ENCODE peak calls at places on chromosomes 6 and 20, in four cellular contexts. One of them, this sample, is unnamed.

GRCh38 chr6:168607272-168608112 is 166.5 kb downstream of the SMOC2 start:
- DNase-seq in endothelial cell of umbilical vein: no peak
- DNase-seq in K562: no peak
- DNase-seq in GM12878: no peak
- DNase-seq in this sample: no peak

GRCh38 chr6:113277111-113277510 is 580.0 kb upstream of the MARCKS start:
- DNase-seq in endothelial cell of umbilical vein: peak; percentile 47
- DNase-seq in K562: no peak
- DNase-seq in GM12878: no peak
- DNase-seq in this sample: no peak

GRCh38 chr20:44990425-44990824 is 24.1 kb downstream of the STK4 start:
- DNase-seq in endothelial cell of umbilical vein: no peak
- DNase-seq in K562: no peak
- DNase-seq in GM12878: no peak
- DNase-seq in this sample: no peak

GRCh38 chr6:35468980-35469710 is 944 bp downstream of the RPL10A start:
- DNase-seq in endothelial cell of umbilical vein: no peak
- DNase-seq in K562: peak; percentile 34
- DNase-seq in GM12878: no peak
- DNase-seq in this sample: no peak

GRCh38 chr6:19851273-19852089 is 14.3 kb downstream of the ID4 start:
- DNase-seq in endothelial cell of umbilical vein: peak; percentile 31
- DNase-seq in K562: peak; percentile 45
- DNase-seq in GM12878: no peak
- DNase-seq in this sample: peak; percentile 84

GRCh38 chr6:2861071-2861821 is 19.6 kb upstream of the SERPINB1 start:
- DNase-seq in endothelial cell of umbilical vein: no peak
- DNase-seq in K562: peak; percentile 46
- DNase-seq in GM12878: no peak
- DNase-seq in this sample: no peak

GRCh38 chr6:5208491-5208890 is 52.3 kb downstream of the LYRM4 start:
- DNase-seq in endothelial cell of umbilical vein: peak; percentile 26
- DNase-seq in K562: no peak
- DNase-seq in GM12878: no peak
- DNase-seq in this sample: peak; percentile 50

GRCh38 chr6:41122373-41122772 is 31.8 kb downstream of the TREML1 start:
- DNase-seq in endothelial cell of umbilical vein: no peak
- DNase-seq in K562: no peak
- DNase-seq in GM12878: no peak
- DNase-seq in this sample: peak; percentile 57

GRCh38 chr20:19817017-19817416 is 59.0 kb downstream of the RIN2 start:
- DNase-seq in endothelial cell of umbilical vein: peak; percentile 99
- DNase-seq in K562: no peak
- DNase-seq in GM12878: no peak
- DNase-seq in this sample: peak; percentile 98

GRCh38 chr6:70956451-70957283 is at the start of gene B3GAT2:
- DNase-seq in endothelial cell of umbilical vein: peak; percentile 23
- DNase-seq in K562: no peak
- DNase-seq in GM12878: no peak
- DNase-seq in this sample: peak; percentile 3

GRCh38 chr6:203663-204062 is 88.6 kb upstream of the DUSP22 start:
- DNase-seq in endothelial cell of umbilical vein: no peak
- DNase-seq in K562: no peak
- DNase-seq in GM12878: no peak
- DNase-seq in this sample: no peak

GRCh38 chr6:108274546-108274945 is 13.7 kb upstream of the SNX3 start:
- DNase-seq in endothelial cell of umbilical vein: no peak
- DNase-seq in K562: no peak
- DNase-seq in GM12878: no peak
- DNase-seq in this sample: no peak

GRCh38 chr6:77551135-77551534 is 87.8 kb upstream of the HTR1B start:
- DNase-seq in endothelial cell of umbilical vein: no peak
- DNase-seq in K562: no peak
- DNase-seq in GM12878: no peak
- DNase-seq in this sample: no peak

GRCh38 chr6:167921831-167922230 is 75.6 kb upstream of the KIF25 start:
- DNase-seq in endothelial cell of umbilical vein: no peak
- DNase-seq in K562: no peak
- DNase-seq in GM12878: no peak
- DNase-seq in this sample: no peak

GRCh38 chr6:16785496-16785895 is 24.2 kb upstream of the ATXN1 start:
- DNase-seq in endothelial cell of umbilical vein: no peak
- DNase-seq in K562: no peak
- DNase-seq in GM12878: no peak
- DNase-seq in this sample: no peak

GRCh38 chr6:122548281-122548680 is 61.9 kb upstream of the PKIB start:
- DNase-seq in endothelial cell of umbilical vein: no peak
- DNase-seq in K562: no peak
- DNase-seq in GM12878: no peak
- DNase-seq in this sample: no peak

GRCh38 chr6:5125152-5126006 is 40.2 kb downstream of the PPP1R3G start:
- DNase-seq in endothelial cell of umbilical vein: no peak
- DNase-seq in K562: peak; percentile 51
- DNase-seq in GM12878: no peak
- DNase-seq in this sample: peak; percentile 68

GRCh38 chr6:19705606-19706005 is 131.6 kb upstream of the ID4 start:
- DNase-seq in endothelial cell of umbilical vein: no peak
- DNase-seq in K562: no peak
- DNase-seq in GM12878: no peak
- DNase-seq in this sample: peak; percentile 17

GRCh38 chr20:5168582-5169396 is 42.0 kb downstream of the CDS2 start:
- DNase-seq in endothelial cell of umbilical vein: peak; percentile 72
- DNase-seq in K562: no peak
- DNase-seq in GM12878: no peak
- DNase-seq in this sample: peak; percentile 38

GRCh38 chr20:11098888-11099287 is 425.1 kb upstream of the JAG1 start:
- DNase-seq in endothelial cell of umbilical vein: peak; percentile 37
- DNase-seq in K562: no peak
- DNase-seq in GM12878: no peak
- DNase-seq in this sample: no peak

GRCh38 chr20:32441638-32442037 is 83.5 kb downstream of the ASXL1 start:
- DNase-seq in endothelial cell of umbilical vein: no peak
- DNase-seq in K562: no peak
- DNase-seq in GM12878: no peak
- DNase-seq in this sample: no peak

GRCh38 chr6:12504325-12504966 is 212.1 kb upstream of the PHACTR1 start:
- DNase-seq in endothelial cell of umbilical vein: no peak
- DNase-seq in K562: peak; percentile 39
- DNase-seq in GM12878: peak; percentile 32
- DNase-seq in this sample: peak; percentile 14

GRCh38 chr20:57230247-57230646 is 36.2 kb downstream of the BMP7 start:
- DNase-seq in endothelial cell of umbilical vein: no peak
- DNase-seq in K562: no peak
- DNase-seq in GM12878: no peak
- DNase-seq in this sample: no peak

GRCh38 chr6:130575971-130576370 is 210.2 kb downstream of the TMEM200A start:
- DNase-seq in endothelial cell of umbilical vein: no peak
- DNase-seq in K562: no peak
- DNase-seq in GM12878: peak; percentile 87
- DNase-seq in this sample: no peak

GRCh38 chr6:44268095-44268628 is 2.1 kb upstream of the TMEM151B start:
- DNase-seq in endothelial cell of umbilical vein: peak; percentile 69
- DNase-seq in K562: peak; percentile 78
- DNase-seq in GM12878: no peak
- DNase-seq in this sample: peak; percentile 46

GRCh38 chr6:169964440-169965212 is 213.2 kb downstream of the ERMARD start:
- DNase-seq in endothelial cell of umbilical vein: no peak
- DNase-seq in K562: no peak
- DNase-seq in GM12878: no peak
- DNase-seq in this sample: no peak

GRCh38 chr20:53959849-53960585 is 110.4 kb downstream of the BCAS1 start:
- DNase-seq in endothelial cell of umbilical vein: no peak
- DNase-seq in K562: no peak
- DNase-seq in GM12878: no peak
- DNase-seq in this sample: no peak

DNA sequence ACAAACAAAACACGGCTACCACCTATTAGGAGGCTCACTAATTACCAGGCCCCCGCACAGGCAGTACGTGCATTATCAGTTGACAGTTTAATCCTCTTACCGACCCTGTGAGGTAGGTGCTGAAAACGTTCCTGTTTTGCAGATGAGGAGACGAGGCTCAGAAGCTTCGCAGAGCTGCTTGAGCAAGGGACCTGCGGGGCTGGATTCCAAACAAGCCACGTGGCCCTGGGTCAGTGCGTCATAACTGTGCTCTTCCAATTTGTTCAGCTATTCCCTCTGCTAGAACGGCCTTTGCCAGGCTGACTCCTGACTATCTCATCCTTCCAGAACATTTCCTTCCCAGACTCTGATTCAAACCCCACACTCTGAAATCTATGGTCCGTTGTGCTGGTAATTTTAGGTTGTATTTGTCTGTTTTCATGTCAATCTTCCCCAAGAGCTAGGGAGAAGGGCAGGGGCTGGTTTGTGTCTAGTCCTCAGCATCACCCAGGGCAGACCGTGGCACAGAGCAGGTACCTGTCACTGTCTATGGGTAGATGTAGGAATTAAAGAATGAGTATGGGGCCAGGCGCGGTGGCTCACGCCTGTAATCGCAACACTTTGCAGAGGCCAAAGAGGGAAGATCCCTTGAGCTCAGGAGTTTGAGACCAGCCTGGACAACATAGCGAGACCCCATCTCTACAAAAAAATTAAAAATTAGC is 28.8 kb upstream of the TLDC2 start:
- DNase-seq in endothelial cell of umbilical vein: no peak
- DNase-seq in K562: no peak
- DNase-seq in GM12878: no peak
- DNase-seq in this sample: peak; percentile 83
- TF ChIP-seq FOS in endothelial cell of umbilical vein: no peak
- TF ChIP-seq FOS in K562: no peak
- TF ChIP-seq FOS in GM12878: no peak
- TF ChIP-seq FOS in this sample: no peak

DNA sequence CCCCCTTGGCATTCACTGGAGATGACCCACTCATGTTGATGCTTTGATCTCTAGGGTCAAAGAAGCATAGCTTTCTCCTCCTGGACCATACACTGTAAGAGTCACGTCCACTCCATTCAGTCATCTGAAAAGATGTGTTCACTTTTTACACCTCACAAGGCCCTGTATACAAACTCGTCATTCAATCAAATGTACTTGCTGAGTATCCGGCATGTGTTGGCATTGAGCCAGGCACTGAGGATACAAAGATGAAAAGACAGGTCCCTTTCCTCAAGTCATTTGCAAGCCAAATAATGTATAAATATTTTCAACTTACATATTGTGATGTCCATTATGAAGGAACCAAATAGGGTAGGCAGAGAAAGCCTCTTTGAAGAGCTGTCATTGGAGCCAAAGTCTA is 32.6 kb upstream of the CSNK2A1 start:
- DNase-seq in endothelial cell of umbilical vein: peak; percentile 40
- DNase-seq in K562: no peak
- DNase-seq in GM12878: no peak
- DNase-seq in this sample: no peak
- TF ChIP-seq FOS in endothelial cell of umbilical vein: no peak
- TF ChIP-seq FOS in K562: no peak
- TF ChIP-seq FOS in GM12878: no peak
- TF ChIP-seq FOS in this sample: no peak

GRCh38 chr20:41247523-41248370 is 69.8 kb downstream of the ZHX3 start:
- DNase-seq in endothelial cell of umbilical vein: peak; percentile 33
- DNase-seq in K562: no peak
- DNase-seq in GM12878: no peak
- DNase-seq in this sample: no peak

GRCh38 chr20:41248371-41249024 is 69.0 kb downstream of the ZHX3 start:
- DNase-seq in endothelial cell of umbilical vein: peak; percentile 89
- DNase-seq in K562: no peak
- DNase-seq in GM12878: no peak
- DNase-seq in this sample: no peak

GRCh38 chr20:41249371-41249770 is 68.2 kb downstream of the ZHX3 start:
- DNase-seq in endothelial cell of umbilical vein: peak; percentile 92
- DNase-seq in K562: peak; percentile 38
- DNase-seq in GM12878: no peak
- DNase-seq in this sample: peak; percentile 87

GRCh38 chr20:41245086-41245707 is 72.3 kb downstream of the ZHX3 start:
- DNase-seq in endothelial cell of umbilical vein: peak; percentile 52
- DNase-seq in K562: no peak
- DNase-seq in GM12878: no peak
- DNase-seq in this sample: peak; percentile 42

DNA sequence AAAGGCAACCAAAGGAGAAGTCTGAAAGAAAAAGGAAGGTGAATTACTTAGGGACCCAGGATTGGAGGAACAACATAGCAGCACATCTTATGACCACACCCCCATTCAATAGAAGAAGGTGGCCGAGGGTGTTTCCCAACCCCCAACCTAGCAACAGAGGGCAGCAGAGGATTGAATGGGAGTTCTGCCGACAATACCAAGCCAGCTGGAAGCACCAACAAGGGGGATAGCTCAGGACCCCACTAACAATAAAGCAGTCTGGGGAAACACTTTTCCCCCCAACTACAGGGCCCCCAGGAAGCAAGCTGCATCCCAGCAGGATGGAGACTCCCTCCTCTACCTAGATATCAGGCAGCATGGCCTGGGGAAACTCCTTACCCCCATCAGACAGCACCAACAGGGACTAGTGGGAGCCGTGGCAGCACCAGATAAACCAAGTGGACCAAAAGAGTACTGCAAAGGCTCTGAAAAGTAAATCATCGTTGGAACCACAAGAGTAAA is 67.7 kb downstream of the ZHX3 start:
- DNase-seq in endothelial cell of umbilical vein: peak; percentile 75
- DNase-seq in K562: peak; percentile 58
- DNase-seq in GM12878: no peak
- DNase-seq in this sample: peak; percentile 29
- TF ChIP-seq FOS in endothelial cell of umbilical vein: no peak
- TF ChIP-seq FOS in K562: no peak
- TF ChIP-seq FOS in GM12878: no peak
- TF ChIP-seq FOS in this sample: no peak

DNA sequence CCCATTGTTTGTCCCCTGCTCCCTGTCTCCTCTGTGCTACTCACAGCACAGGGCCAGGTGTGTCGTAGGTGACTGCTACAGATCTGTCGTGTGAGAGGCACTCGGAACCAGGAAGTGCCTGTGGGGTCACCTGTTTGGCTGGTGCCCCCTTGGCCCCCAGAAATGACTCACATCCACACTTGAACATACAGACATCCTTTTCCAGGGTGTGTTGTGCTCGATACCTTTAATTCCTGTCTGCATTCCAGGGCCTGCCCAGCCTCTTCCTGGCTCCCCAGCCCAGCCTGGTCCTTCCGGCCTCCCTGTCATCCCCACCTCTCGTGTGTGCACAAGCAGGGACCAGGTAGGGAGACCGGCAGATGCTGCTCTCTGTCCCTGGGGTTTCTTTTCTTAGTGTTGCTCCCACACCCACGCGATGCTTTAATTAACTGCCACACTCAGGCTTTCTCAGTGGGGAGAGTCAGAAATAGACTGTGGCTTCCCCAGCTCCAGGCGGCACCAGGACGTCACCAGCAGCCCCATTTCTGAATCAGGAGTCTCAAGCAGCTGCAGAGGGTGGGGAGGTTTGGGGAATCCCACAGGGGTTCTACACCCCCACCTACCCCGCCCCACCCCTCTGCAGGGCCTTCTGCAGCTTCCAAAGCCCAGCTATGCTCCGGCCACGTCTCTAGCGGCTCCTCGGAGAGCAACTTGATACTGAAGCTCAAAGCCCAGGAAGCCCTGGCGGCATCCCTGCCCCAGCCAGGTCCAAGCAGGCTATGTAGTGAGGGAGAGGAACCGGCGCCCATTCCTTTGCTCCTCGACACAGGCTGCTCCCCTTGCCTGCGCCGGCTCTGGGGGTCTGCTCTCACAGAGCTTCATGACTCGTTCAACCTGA is 102.2 kb downstream of the SYCP2 start:
- DNase-seq in endothelial cell of umbilical vein: no peak
- DNase-seq in K562: no peak
- DNase-seq in GM12878: peak; percentile 8
- DNase-seq in this sample: no peak
- TF ChIP-seq FOS in endothelial cell of umbilical vein: no peak
- TF ChIP-seq FOS in K562: no peak
- TF ChIP-seq FOS in GM12878: no peak
- TF ChIP-seq FOS in this sample: no peak

GRCh38 chr20:63183422-63184146 is 32.3 kb downstream of the YTHDF1 start:
- DNase-seq in endothelial cell of umbilical vein: peak; percentile 35
- DNase-seq in K562: peak; percentile 65
- DNase-seq in GM12878: no peak
- DNase-seq in this sample: no peak
- TF ChIP-seq FOS in endothelial cell of umbilical vein: no peak
- TF ChIP-seq FOS in K562: no peak
- TF ChIP-seq FOS in GM12878: no peak
- TF ChIP-seq FOS in this sample: no peak

This sample was measured in IMR-90.